ENCODE peak calls at places on chromosomes 4 and X, in ten cellular contexts. One of them, this sample, is unnamed.

GRCh38 chr4:56314207-56314915 is 72.9 kb downstream of the AASDH start:
- DNase-seq in GM12865: no peak
- DNase-seq in pancreas: no peak
- DNase-seq in ovary: no peak
- DNase-seq in foreskin keratinocyte: no peak
- DNase-seq in astrocyte of the spinal cord: no peak
- DNase-seq in thoracic aorta: no peak
- DNase-seq in cardiac fibroblast: no peak
- DNase-seq in A549: no peak
- DNase-seq in dorsolateral prefrontal cortex: no peak
- DNase-seq in this sample: no peak

GRCh38 chrX:34848281-34848680 is 94.3 kb upstream of the FAM47B start:
- DNase-seq in GM12865: no peak
- DNase-seq in pancreas: no peak
- DNase-seq in ovary: no peak
- DNase-seq in foreskin keratinocyte: peak
- DNase-seq in astrocyte of the spinal cord: peak
- DNase-seq in thoracic aorta: no peak
- DNase-seq in cardiac fibroblast: peak
- DNase-seq in A549: no peak
- DNase-seq in dorsolateral prefrontal cortex: no peak
- DNase-seq in this sample: no peak

GRCh38 chrX:39750246-39750790 is 347.4 kb downstream of the BCOR start:
- DNase-seq in GM12865: no peak
- DNase-seq in pancreas: no peak
- DNase-seq in ovary: no peak
- DNase-seq in foreskin keratinocyte: no peak
- DNase-seq in astrocyte of the spinal cord: no peak
- DNase-seq in thoracic aorta: no peak
- DNase-seq in cardiac fibroblast: no peak
- DNase-seq in A549: no peak
- DNase-seq in dorsolateral prefrontal cortex: no peak
- DNase-seq in this sample: no peak

GRCh38 chrX:95764972-95765451 is 919.6 kb upstream of the DIAPH2 start:
- DNase-seq in GM12865: peak
- DNase-seq in pancreas: no peak
- DNase-seq in ovary: no peak
- DNase-seq in foreskin keratinocyte: peak
- DNase-seq in astrocyte of the spinal cord: peak
- DNase-seq in thoracic aorta: no peak
- DNase-seq in cardiac fibroblast: peak
- DNase-seq in A549: no peak
- DNase-seq in dorsolateral prefrontal cortex: no peak
- DNase-seq in this sample: no peak

GRCh38 chrX:155314260-155314659 is 20.2 kb downstream of the CLIC2 start:
- DNase-seq in GM12865: no peak
- DNase-seq in pancreas: no peak
- DNase-seq in ovary: no peak
- DNase-seq in foreskin keratinocyte: no peak
- DNase-seq in astrocyte of the spinal cord: no peak
- DNase-seq in thoracic aorta: no peak
- DNase-seq in cardiac fibroblast: no peak
- DNase-seq in A549: no peak
- DNase-seq in dorsolateral prefrontal cortex: no peak
- DNase-seq in this sample: no peak

GRCh38 chr4:118215826-118216225 is 137.0 kb downstream of the PRSS12 start:
- DNase-seq in GM12865: no peak
- DNase-seq in pancreas: no peak
- DNase-seq in ovary: no peak
- DNase-seq in foreskin keratinocyte: no peak
- DNase-seq in astrocyte of the spinal cord: no peak
- DNase-seq in thoracic aorta: no peak
- DNase-seq in cardiac fibroblast: no peak
- DNase-seq in A549: no peak
- DNase-seq in dorsolateral prefrontal cortex: no peak
- DNase-seq in this sample: no peak

GRCh38 chrX:78199851-78200250 is 60.4 kb upstream of the TAF9B start:
- DNase-seq in GM12865: peak
- DNase-seq in pancreas: no peak
- DNase-seq in ovary: no peak
- DNase-seq in foreskin keratinocyte: peak
- DNase-seq in astrocyte of the spinal cord: peak
- DNase-seq in thoracic aorta: no peak
- DNase-seq in cardiac fibroblast: peak
- DNase-seq in A549: peak
- DNase-seq in dorsolateral prefrontal cortex: no peak
- DNase-seq in this sample: no peak

GRCh38 chr4:26873391-26874026 is 12.9 kb downstream of the STIM2 start:
- DNase-seq in GM12865: peak
- DNase-seq in pancreas: no peak
- DNase-seq in ovary: no peak
- DNase-seq in foreskin keratinocyte: no peak
- DNase-seq in astrocyte of the spinal cord: no peak
- DNase-seq in thoracic aorta: no peak
- DNase-seq in cardiac fibroblast: no peak
- DNase-seq in A549: no peak
- DNase-seq in dorsolateral prefrontal cortex: no peak
- DNase-seq in this sample: no peak

GRCh38 chr4:100100985-100101384 is 89.3 kb downstream of the DDIT4L start:
- DNase-seq in GM12865: peak
- DNase-seq in pancreas: no peak
- DNase-seq in ovary: no peak
- DNase-seq in foreskin keratinocyte: no peak
- DNase-seq in astrocyte of the spinal cord: no peak
- DNase-seq in thoracic aorta: no peak
- DNase-seq in cardiac fibroblast: no peak
- DNase-seq in A549: no peak
- DNase-seq in dorsolateral prefrontal cortex: no peak
- DNase-seq in this sample: no peak

GRCh38 chrX:65643046-65643785 is 24.2 kb upstream of the MSN start:
- DNase-seq in GM12865: no peak
- DNase-seq in pancreas: no peak
- DNase-seq in ovary: no peak
- DNase-seq in foreskin keratinocyte: peak
- DNase-seq in astrocyte of the spinal cord: peak
- DNase-seq in thoracic aorta: no peak
- DNase-seq in cardiac fibroblast: peak
- DNase-seq in A549: no peak
- DNase-seq in dorsolateral prefrontal cortex: no peak
- DNase-seq in this sample: no peak

GRCh38 chrX:31139966-31140365 is 68.1 kb upstream of the FTHL17 start:
- DNase-seq in GM12865: no peak
- DNase-seq in pancreas: no peak
- DNase-seq in ovary: no peak
- DNase-seq in foreskin keratinocyte: no peak
- DNase-seq in astrocyte of the spinal cord: no peak
- DNase-seq in thoracic aorta: no peak
- DNase-seq in cardiac fibroblast: no peak
- DNase-seq in A549: no peak
- DNase-seq in dorsolateral prefrontal cortex: no peak
- DNase-seq in this sample: no peak

GRCh38 chr4:141905751-141906150 is 269.4 kb downstream of the IL15 start:
- DNase-seq in GM12865: no peak
- DNase-seq in pancreas: no peak
- DNase-seq in ovary: no peak
- DNase-seq in foreskin keratinocyte: peak
- DNase-seq in astrocyte of the spinal cord: peak
- DNase-seq in thoracic aorta: no peak
- DNase-seq in cardiac fibroblast: peak
- DNase-seq in A549: no peak
- DNase-seq in dorsolateral prefrontal cortex: no peak
- DNase-seq in this sample: no peak

GRCh38 chr4:154877110-154877760 is 96.2 kb downstream of the RBM46 start:
- DNase-seq in GM12865: no peak
- DNase-seq in pancreas: no peak
- DNase-seq in ovary: no peak
- DNase-seq in foreskin keratinocyte: peak
- DNase-seq in astrocyte of the spinal cord: peak
- DNase-seq in thoracic aorta: no peak
- DNase-seq in cardiac fibroblast: peak
- DNase-seq in A549: no peak
- DNase-seq in dorsolateral prefrontal cortex: no peak
- DNase-seq in this sample: no peak

GRCh38 chr4:166421556-166422156 is 548.6 kb downstream of the TLL1 start:
- DNase-seq in GM12865: no peak
- DNase-seq in pancreas: no peak
- DNase-seq in ovary: no peak
- DNase-seq in foreskin keratinocyte: peak
- DNase-seq in astrocyte of the spinal cord: peak
- DNase-seq in thoracic aorta: no peak
- DNase-seq in cardiac fibroblast: peak
- DNase-seq in A549: no peak
- DNase-seq in dorsolateral prefrontal cortex: no peak
- DNase-seq in this sample: no peak
- TF ChIP-seq CTCF in GM12865: no peak
- TF ChIP-seq CTCF in pancreas: no peak
- TF ChIP-seq CTCF in ovary: no peak
- TF ChIP-seq CTCF in foreskin keratinocyte: no peak
- TF ChIP-seq CTCF in astrocyte of the spinal cord: no peak
- TF ChIP-seq CTCF in thoracic aorta: no peak
- TF ChIP-seq CTCF in cardiac fibroblast: peak
- TF ChIP-seq CTCF in A549: no peak
- TF ChIP-seq CTCF in dorsolateral prefrontal cortex: no peak
- TF ChIP-seq CTCF in this sample: no peak

DNA sequence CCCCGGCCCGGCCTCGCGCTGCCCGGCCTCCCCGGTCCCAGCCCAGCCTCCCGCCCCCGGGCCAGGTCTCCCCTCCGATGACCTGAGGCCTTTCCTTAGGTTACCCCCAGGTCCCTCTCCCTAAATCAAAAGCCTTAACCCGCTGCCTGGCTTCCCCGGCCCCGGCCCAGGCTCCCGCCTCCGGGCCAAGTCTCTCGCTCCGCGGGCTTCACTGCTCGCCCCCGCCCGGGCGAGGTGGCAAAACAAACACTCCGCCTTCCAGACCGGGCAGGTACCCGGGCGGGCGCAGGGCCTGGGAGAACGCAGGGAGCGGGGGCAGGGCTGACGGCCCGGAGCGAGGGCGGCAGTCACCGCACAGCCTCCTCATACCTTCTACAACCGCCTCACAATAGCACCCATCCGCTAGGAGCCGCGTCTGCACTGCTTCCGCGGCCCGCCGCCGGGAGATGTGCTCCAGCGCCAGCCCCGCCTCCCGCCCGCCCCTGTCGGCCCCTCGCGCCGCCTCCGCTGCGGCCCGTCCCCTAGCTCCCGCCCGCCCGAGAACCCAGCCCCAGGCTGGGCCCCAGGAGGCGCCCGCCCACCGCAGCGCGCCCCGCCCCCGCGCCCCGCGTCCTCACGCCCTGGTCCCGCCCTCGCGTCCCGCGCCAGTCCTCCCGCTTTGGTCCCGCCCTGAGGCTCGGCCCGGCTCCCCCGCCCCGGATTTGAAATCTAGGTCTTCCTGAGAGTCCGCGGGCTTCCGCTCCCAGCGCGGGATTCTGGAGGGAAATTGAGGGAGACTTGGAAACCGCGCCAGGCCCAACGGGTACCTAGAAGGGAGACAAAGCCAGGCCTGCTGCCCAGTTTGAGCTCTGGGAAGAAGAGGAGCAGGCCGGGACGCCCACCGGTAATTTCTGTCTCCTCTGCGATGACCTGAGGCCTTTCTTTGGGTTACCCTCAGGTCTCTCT is at the start of the genes CASP3 and PRIMPOL:
- DNase-seq in GM12865: peak
- DNase-seq in pancreas: peak
- DNase-seq in ovary: peak
- DNase-seq in foreskin keratinocyte: peak
- DNase-seq in astrocyte of the spinal cord: peak
- DNase-seq in thoracic aorta: peak
- DNase-seq in cardiac fibroblast: peak
- DNase-seq in A549: peak
- DNase-seq in dorsolateral prefrontal cortex: peak
- DNase-seq in this sample: peak
- TF ChIP-seq CTCF in GM12865: peak
- TF ChIP-seq CTCF in pancreas: no peak
- TF ChIP-seq CTCF in ovary: no peak
- TF ChIP-seq CTCF in foreskin keratinocyte: peak
- TF ChIP-seq CTCF in astrocyte of the spinal cord: peak
- TF ChIP-seq CTCF in thoracic aorta: peak
- TF ChIP-seq CTCF in cardiac fibroblast: peak
- TF ChIP-seq CTCF in A549: no peak
- TF ChIP-seq CTCF in dorsolateral prefrontal cortex: peak
- TF ChIP-seq CTCF in this sample: no peak

GRCh38 chrX:114774691-114775090 is 190.8 kb downstream of the HTR2C start:
- DNase-seq in GM12865: no peak
- DNase-seq in pancreas: no peak
- DNase-seq in ovary: no peak
- DNase-seq in foreskin keratinocyte: no peak
- DNase-seq in astrocyte of the spinal cord: no peak
- DNase-seq in thoracic aorta: no peak
- DNase-seq in cardiac fibroblast: peak
- DNase-seq in A549: no peak
- DNase-seq in dorsolateral prefrontal cortex: no peak
- DNase-seq in this sample: no peak
- TF ChIP-seq CTCF in GM12865: no peak
- TF ChIP-seq CTCF in pancreas: no peak
- TF ChIP-seq CTCF in ovary: no peak
- TF ChIP-seq CTCF in foreskin keratinocyte: peak
- TF ChIP-seq CTCF in astrocyte of the spinal cord: no peak
- TF ChIP-seq CTCF in thoracic aorta: no peak
- TF ChIP-seq CTCF in cardiac fibroblast: no peak
- TF ChIP-seq CTCF in A549: no peak
- TF ChIP-seq CTCF in dorsolateral prefrontal cortex: no peak
- TF ChIP-seq CTCF in this sample: no peak

DNA sequence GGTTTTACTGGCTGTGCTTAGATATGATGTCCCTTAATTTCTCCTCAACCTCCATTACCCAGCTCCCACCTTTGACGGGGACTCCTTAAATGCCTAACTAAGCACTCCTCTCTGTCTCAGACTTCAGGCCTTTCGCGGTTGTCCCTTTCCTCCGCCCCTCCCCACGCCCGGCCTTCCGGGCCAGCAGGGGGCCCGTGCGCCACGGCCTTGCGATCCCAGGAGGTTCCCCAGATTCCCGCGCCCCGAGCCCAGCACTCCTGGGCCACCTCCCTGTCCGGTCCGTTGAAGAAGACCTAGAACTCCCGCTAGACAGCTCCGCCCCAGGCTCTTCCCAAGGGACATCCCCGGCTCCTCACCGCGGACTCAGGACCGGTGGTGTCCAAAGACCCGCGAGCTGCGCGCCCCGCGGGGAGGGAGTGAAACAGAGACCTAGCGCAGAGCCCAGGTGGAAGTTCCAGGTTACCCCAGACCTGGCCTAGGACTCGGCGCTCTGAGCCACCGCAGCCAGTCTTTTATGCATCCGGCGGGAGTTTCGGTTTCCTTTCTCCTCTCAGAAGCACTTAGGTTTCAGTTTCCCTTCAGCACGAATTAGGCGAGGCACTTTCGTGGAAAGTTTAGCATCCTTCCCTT is at the start of gene DDX60:
- DNase-seq in GM12865: peak
- DNase-seq in pancreas: peak
- DNase-seq in ovary: peak
- DNase-seq in foreskin keratinocyte: peak
- DNase-seq in astrocyte of the spinal cord: peak
- DNase-seq in thoracic aorta: peak
- DNase-seq in cardiac fibroblast: peak
- DNase-seq in A549: peak
- DNase-seq in dorsolateral prefrontal cortex: no peak
- DNase-seq in this sample: peak
- TF ChIP-seq CTCF in GM12865: peak
- TF ChIP-seq CTCF in pancreas: peak
- TF ChIP-seq CTCF in ovary: peak
- TF ChIP-seq CTCF in foreskin keratinocyte: peak
- TF ChIP-seq CTCF in astrocyte of the spinal cord: peak
- TF ChIP-seq CTCF in thoracic aorta: peak
- TF ChIP-seq CTCF in cardiac fibroblast: peak
- TF ChIP-seq CTCF in A549: peak
- TF ChIP-seq CTCF in dorsolateral prefrontal cortex: no peak
- TF ChIP-seq CTCF in this sample: no peak

GRCh38 chr4:120071192-120071795 is 4.6 kb upstream of the MAD2L1 start:
- DNase-seq in GM12865: peak
- DNase-seq in pancreas: no peak
- DNase-seq in ovary: no peak
- DNase-seq in foreskin keratinocyte: peak
- DNase-seq in astrocyte of the spinal cord: peak
- DNase-seq in thoracic aorta: no peak
- DNase-seq in cardiac fibroblast: peak
- DNase-seq in A549: peak
- DNase-seq in dorsolateral prefrontal cortex: no peak
- DNase-seq in this sample: no peak
- TF ChIP-seq CTCF in GM12865: peak
- TF ChIP-seq CTCF in pancreas: peak
- TF ChIP-seq CTCF in ovary: peak
- TF ChIP-seq CTCF in foreskin keratinocyte: peak
- TF ChIP-seq CTCF in astrocyte of the spinal cord: peak
- TF ChIP-seq CTCF in thoracic aorta: peak
- TF ChIP-seq CTCF in cardiac fibroblast: peak
- TF ChIP-seq CTCF in A549: peak
- TF ChIP-seq CTCF in dorsolateral prefrontal cortex: peak
- TF ChIP-seq CTCF in this sample: no peak

This sample was measured in omental fat pad.